ENCODE peak calls at places on chromosomes 3 and 15, in four cellular contexts. Q, O, F and Y are unnamed samples.

GRCh38 chr3:185837409-185837808 is 12.6 kb upstream of the IGF2BP2 start:
- DNase-seq in F (no peak), Q (no peak), O (no peak), Y (no peak)

GRCh38 chr3:45547764-45548683 is 46.5 kb upstream of the LIMD1 start:
- DNase-seq in Q (peak), O (no peak), F (peak), Y (no peak)

GRCh38 chr3:48088056-48088748 is 72.0 kb upstream of the MAP4 start:
- DNase-seq in F (peak), O (no peak), Q (peak), Y (peak)

GRCh38 chr3:113264249-113264648 is 52.9 kb downstream of the BOC start:
- DNase-seq in Q (no peak), F (no peak), O (no peak), Y (no peak)

GRCh38 chr3:100045696-100046095 is 68.6 kb downstream of the FILIP1L start:
- DNase-seq in Q (peak), F (peak), O (no peak), Y (peak)

GRCh38 chr3:108053025-108053424 is 37.8 kb downstream of the CD47 start:
- DNase-seq in Q (no peak), F (no peak), O (peak), Y (no peak)

GRCh38 chr15:48367483-48367882 is 36.3 kb downstream of the DUT start:
- DNase-seq in O (no peak), Q (no peak), F (no peak), Y (no peak)

GRCh38 chr3:131402391-131403039 is 20.9 kb downstream of the NUDT16 start:
- DNase-seq in F (no peak), O (peak), Q (peak), Y (no peak)

GRCh38 chr3:27025718-27026117 is 343.5 kb downstream of the NEK10 start:
- DNase-seq in F (no peak), Q (no peak), O (no peak), Y (no peak)

GRCh38 chr3:707041-707440 is 385.8 kb upstream of the CNTN6 start:
- DNase-seq in O (no peak), Q (no peak), F (no peak), Y (no peak)

GRCh38 chr3:130626021-130626420 is 109.0 kb downstream of the COL6A6 start:
- DNase-seq in F (no peak), O (no peak), Q (peak), Y (no peak)

GRCh38 chr15:70792171-70792573 is 28.8 kb upstream of the UACA start:
- DNase-seq in Q (peak), F (no peak), O (no peak), Y (no peak)

GRCh38 chr3:156803949-156804741 is 22.0 kb upstream of the LEKR1 start:
- DNase-seq in Q (no peak), O (no peak), F (no peak), Y (no peak)

GRCh38 chr3:71511037-71511436 is 72.5 kb downstream of the FOXP1 start:
- DNase-seq in F (no peak), O (no peak), Q (peak), Y (no peak)

GRCh38 chr3:28743843-28744242 is 395.2 kb upstream of the AZI2 start:
- DNase-seq in F (no peak), O (no peak), Q (no peak), Y (no peak)

GRCh38 chr3:120381503-120381902 is 32.3 kb upstream of the LRRC58 start:
- DNase-seq in Q (no peak), O (no peak), F (no peak), Y (no peak)

GRCh38 chr15:38972831-38973230 is 408.2 kb upstream of the RASGRP1 start:
- DNase-seq in O (no peak), F (no peak), Q (no peak), Y (no peak)

GRCh38 chr3:51538115-51538458 is 432 bp upstream of the RAD54L2 start:
- DNase-seq in O (no peak), Q (no peak), F (no peak), Y (no peak)

GRCh38 chr3:35492846-35493245 is 146.5 kb upstream of the ARPP21 start:
- DNase-seq in Q (no peak), F (no peak), O (no peak), Y (no peak)

GRCh38 chr3:102183186-102183585 is 251.6 kb upstream of the ZPLD1 start:
- DNase-seq in Q (no peak), O (no peak), F (no peak), Y (no peak)

GRCh38 chr3:179027326-179027900 is 44.2 kb downstream of the ZMAT3 start:
- DNase-seq in F (no peak), O (no peak), Q (peak), Y (no peak)

GRCh38 chr3:143538577-143538981 is 309.7 kb downstream of the SLC9A9 start:
- DNase-seq in Q (peak), F (no peak), O (no peak), Y (no peak)

DNA sequence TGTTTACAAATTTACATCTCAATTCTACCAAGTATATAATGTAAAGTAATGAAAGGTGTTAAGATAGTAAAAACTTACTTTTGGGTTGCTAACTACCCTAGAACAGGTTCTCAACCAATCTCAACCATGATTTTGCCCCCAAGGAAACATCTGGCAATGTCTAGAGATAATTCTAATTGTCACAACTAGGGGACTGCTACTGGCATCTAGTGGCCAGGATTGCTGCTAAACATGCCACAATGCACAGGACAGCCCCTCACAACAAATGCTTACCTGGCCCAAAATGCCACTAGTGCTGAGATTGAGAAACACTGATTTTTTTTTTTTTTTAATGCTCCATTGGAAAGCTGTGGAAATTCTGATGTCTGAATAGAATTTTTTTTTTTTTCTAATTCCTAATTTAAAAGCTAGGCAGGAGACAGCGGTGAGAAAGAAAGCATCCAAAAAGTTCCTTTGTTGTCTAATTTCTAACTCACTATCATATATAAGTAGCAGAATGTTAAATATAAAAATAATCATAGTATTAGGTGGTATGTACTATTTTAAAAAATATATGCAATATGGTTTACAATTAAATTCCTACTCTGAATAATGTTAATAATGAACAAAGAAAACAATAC is 81.5 kb downstream of the TJP1 start:
- DNase-seq in O (no peak), Q (no peak), F (no peak), Y (no peak)
- TF ChIP-seq CTCF in O (peak), Q (peak), F (no peak), Y (no peak)

GRCh38 chr3:19256313-19256712 is 108.0 kb downstream of the KCNH8 start:
- DNase-seq in O (no peak), F (no peak), Q (no peak), Y (no peak)
- TF ChIP-seq CTCF in O (no peak), F (no peak), Q (no peak), Y (no peak)

GRCh38 chr3:31695280-31696008 is 162.7 kb downstream of the STT3B start:
- DNase-seq in F (no peak), O (no peak), Q (no peak), Y (no peak)
- TF ChIP-seq CTCF in F (peak), O (no peak), Q (peak), Y (no peak)

GRCh38 chr15:50135123-50135541 is 16.1 kb upstream of the ATP8B4 start:
- DNase-seq in Q (no peak), O (no peak), F (no peak), Y (no peak)

GRCh38 chr15:50137893-50138292 is 18.9 kb upstream of the ATP8B4 start:
- DNase-seq in O (no peak), Q (no peak), F (no peak), Y (no peak)

GRCh38 chr15:50140097-50140496 is 21.1 kb upstream of the ATP8B4 start:
- DNase-seq in O (no peak), F (no peak), Q (no peak), Y (no peak)

GRCh38 chr15:50137330-50137761 is 18.3 kb upstream of the ATP8B4 start:
- DNase-seq in Q (peak), O (peak), F (no peak), Y (no peak)

GRCh38 chr15:50138391-50138790 is 19.4 kb upstream of the ATP8B4 start:
- DNase-seq in O (no peak), F (no peak), Q (no peak), Y (no peak)
- TF ChIP-seq CTCF in O (no peak), F (no peak), Q (no peak), Y (no peak)

DNA sequence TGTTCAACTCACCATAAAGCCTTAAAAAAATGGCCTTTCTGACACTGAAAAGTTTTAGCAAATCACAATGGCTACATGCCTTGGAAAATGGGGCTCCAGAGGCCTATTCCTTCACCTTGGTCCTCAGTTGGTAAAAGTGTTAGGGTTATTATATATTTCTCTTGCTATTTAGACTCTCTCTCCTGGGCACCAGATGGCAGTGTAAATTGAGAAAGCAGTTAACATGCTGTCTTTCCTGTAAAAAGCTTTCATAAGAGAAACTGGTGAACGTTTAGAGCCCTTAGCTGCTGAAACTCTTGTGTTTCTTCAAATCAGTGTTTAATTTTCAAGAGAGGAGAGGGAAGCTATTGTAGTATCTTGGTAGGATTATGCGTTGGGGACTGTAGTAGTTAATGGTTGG is 89.9 kb downstream of the LRTM1 start:
- DNase-seq in O (no peak), F (no peak), Q (peak), Y (no peak)
- TF ChIP-seq CTCF in O (no peak), F (no peak), Q (peak), Y (no peak)